ENCODE peak calls at places on chromosome 11, in seven cellular contexts. One of them, this sample, is unnamed.
A peak's percentile ranks its signal among the peaks of the same experiment; 100 is the strongest.

GRCh38 chr11:116454020-116454645 is 318.7 kb downstream of the BUD13 start:
- DNase-seq in stimulated activated CD4-positive, alpha-beta T cell treated with anti-CD3 and anti-CD28 coated beads, Interleukin-1b, Interleukin-23, amount 100 ng/mL, for 1 hour: no peak
- DNase-seq in activated CD8-positive, alpha-beta T cell treated with anti-CD3 and anti-CD28 coated beads, Interleukin-2, amount 10 ng/mL, durations not matched to agents 7 days and 5 days: peak; percentile 39
- DNase-seq in ACHN: peak; percentile 48
- DNase-seq in stomach: peak; percentile 49
- DNase-seq in SJSA1: peak; percentile 18
- DNase-seq in kidney epithelial cell: peak; percentile 10
- DNase-seq in this sample: no peak

GRCh38 chr11:96794152-96794551 is 404.3 kb downstream of the JRKL start:
- DNase-seq in stimulated activated CD4-positive, alpha-beta T cell treated with anti-CD3 and anti-CD28 coated beads, Interleukin-1b, Interleukin-23, amount 100 ng/mL, for 1 hour: no peak
- DNase-seq in activated CD8-positive, alpha-beta T cell treated with anti-CD3 and anti-CD28 coated beads, Interleukin-2, amount 10 ng/mL, durations not matched to agents 7 days and 5 days: no peak
- DNase-seq in ACHN: no peak
- DNase-seq in stomach: no peak
- DNase-seq in SJSA1: no peak
- DNase-seq in kidney epithelial cell: no peak
- DNase-seq in this sample: no peak

GRCh38 chr11:134702827-134703226 is 290.8 kb upstream of the B3GAT1 start:
- DNase-seq in stimulated activated CD4-positive, alpha-beta T cell treated with anti-CD3 and anti-CD28 coated beads, Interleukin-1b, Interleukin-23, amount 100 ng/mL, for 1 hour: no peak
- DNase-seq in activated CD8-positive, alpha-beta T cell treated with anti-CD3 and anti-CD28 coated beads, Interleukin-2, amount 10 ng/mL, durations not matched to agents 7 days and 5 days: no peak
- DNase-seq in ACHN: no peak
- DNase-seq in stomach: no peak
- DNase-seq in SJSA1: no peak
- DNase-seq in kidney epithelial cell: no peak
- DNase-seq in this sample: no peak

GRCh38 chr11:63553759-63554158 is 9.4 kb downstream of the PLAAT2 start:
- DNase-seq in stimulated activated CD4-positive, alpha-beta T cell treated with anti-CD3 and anti-CD28 coated beads, Interleukin-1b, Interleukin-23, amount 100 ng/mL, for 1 hour: no peak
- DNase-seq in activated CD8-positive, alpha-beta T cell treated with anti-CD3 and anti-CD28 coated beads, Interleukin-2, amount 10 ng/mL, durations not matched to agents 7 days and 5 days: peak; percentile 73
- DNase-seq in ACHN: no peak
- DNase-seq in stomach: no peak
- DNase-seq in SJSA1: no peak
- DNase-seq in kidney epithelial cell: no peak
- DNase-seq in this sample: peak; percentile 71

GRCh38 chr11:114108501-114109205 is 49.1 kb downstream of the ZBTB16 start:
- DNase-seq in stimulated activated CD4-positive, alpha-beta T cell treated with anti-CD3 and anti-CD28 coated beads, Interleukin-1b, Interleukin-23, amount 100 ng/mL, for 1 hour: no peak
- DNase-seq in activated CD8-positive, alpha-beta T cell treated with anti-CD3 and anti-CD28 coated beads, Interleukin-2, amount 10 ng/mL, durations not matched to agents 7 days and 5 days: no peak
- DNase-seq in ACHN: no peak
- DNase-seq in stomach: no peak
- DNase-seq in SJSA1: no peak
- DNase-seq in kidney epithelial cell: no peak
- DNase-seq in this sample: no peak

GRCh38 chr11:117691501-117691900 is 105.5 kb downstream of the DSCAML1 start:
- DNase-seq in stimulated activated CD4-positive, alpha-beta T cell treated with anti-CD3 and anti-CD28 coated beads, Interleukin-1b, Interleukin-23, amount 100 ng/mL, for 1 hour: no peak
- DNase-seq in activated CD8-positive, alpha-beta T cell treated with anti-CD3 and anti-CD28 coated beads, Interleukin-2, amount 10 ng/mL, durations not matched to agents 7 days and 5 days: no peak
- DNase-seq in ACHN: no peak
- DNase-seq in stomach: no peak
- DNase-seq in SJSA1: no peak
- DNase-seq in kidney epithelial cell: no peak
- DNase-seq in this sample: no peak

GRCh38 chr11:121553367-121553766 is 100.6 kb upstream of the SORL1-AS1 start:
- DNase-seq in stimulated activated CD4-positive, alpha-beta T cell treated with anti-CD3 and anti-CD28 coated beads, Interleukin-1b, Interleukin-23, amount 100 ng/mL, for 1 hour: no peak
- DNase-seq in activated CD8-positive, alpha-beta T cell treated with anti-CD3 and anti-CD28 coated beads, Interleukin-2, amount 10 ng/mL, durations not matched to agents 7 days and 5 days: no peak
- DNase-seq in ACHN: no peak
- DNase-seq in stomach: no peak
- DNase-seq in SJSA1: no peak
- DNase-seq in kidney epithelial cell: no peak
- DNase-seq in this sample: no peak

GRCh38 chr11:65558785-65559509 is 788 bp upstream of the LTBP3 start:
- DNase-seq in stimulated activated CD4-positive, alpha-beta T cell treated with anti-CD3 and anti-CD28 coated beads, Interleukin-1b, Interleukin-23, amount 100 ng/mL, for 1 hour: no peak
- DNase-seq in activated CD8-positive, alpha-beta T cell treated with anti-CD3 and anti-CD28 coated beads, Interleukin-2, amount 10 ng/mL, durations not matched to agents 7 days and 5 days: no peak
- DNase-seq in ACHN: peak; percentile 54
- DNase-seq in stomach: peak; percentile 44
- DNase-seq in SJSA1: no peak
- DNase-seq in kidney epithelial cell: no peak
- DNase-seq in this sample: no peak

GRCh38 chr11:68270334-68271022 is 1.3 kb downstream of the C11orf24 start:
- DNase-seq in stimulated activated CD4-positive, alpha-beta T cell treated with anti-CD3 and anti-CD28 coated beads, Interleukin-1b, Interleukin-23, amount 100 ng/mL, for 1 hour: no peak
- DNase-seq in activated CD8-positive, alpha-beta T cell treated with anti-CD3 and anti-CD28 coated beads, Interleukin-2, amount 10 ng/mL, durations not matched to agents 7 days and 5 days: no peak
- DNase-seq in ACHN: no peak
- DNase-seq in stomach: no peak
- DNase-seq in SJSA1: no peak
- DNase-seq in kidney epithelial cell: no peak
- DNase-seq in this sample: no peak

GRCh38 chr11:66288138-66288865 is 641 bp downstream of the YIF1A start:
- DNase-seq in stimulated activated CD4-positive, alpha-beta T cell treated with anti-CD3 and anti-CD28 coated beads, Interleukin-1b, Interleukin-23, amount 100 ng/mL, for 1 hour: no peak
- DNase-seq in activated CD8-positive, alpha-beta T cell treated with anti-CD3 and anti-CD28 coated beads, Interleukin-2, amount 10 ng/mL, durations not matched to agents 7 days and 5 days: no peak
- DNase-seq in ACHN: no peak
- DNase-seq in stomach: no peak
- DNase-seq in SJSA1: peak; percentile 55
- DNase-seq in kidney epithelial cell: no peak
- DNase-seq in this sample: no peak

This sample was measured in natural killer cell.